ENCODE peak calls at places on chromosomes 5 and 9, in six cellular contexts. Y is GM12878, O is GM23248, F is neural progenitor cell, D is fibroblast of lung, A is PC-3. X is an unnamed sample.

GRCh38 chr9:129665008-129665771 is at the start of gene PRRX2:
- DNase-seq in Y (no peak), D (peak; percentile 63), F (peak; percentile 80), O (peak; percentile 94), A (no peak), X (no peak)

GRCh38 chr9:87850405-87850804 is 32.3 kb upstream of the SPATA31E1 start:
- DNase-seq in Y (no peak), F (no peak), O (peak; percentile 97), A (peak; percentile 51), D (peak; percentile 84), X (no peak)

GRCh38 chr9:35972093-35972492 is 14.1 kb upstream of the OR2S2 start:
- DNase-seq in O (no peak), F (peak; percentile 58), A (no peak), D (peak; percentile 30), Y (no peak), X (no peak)

GRCh38 chr5:142143878-142144277 is 35.3 kb downstream of the NDFIP1 start:
- DNase-seq in O (peak; percentile 72), D (peak; percentile 32), A (peak; percentile 50), Y (no peak), F (peak; percentile 30), X (peak; percentile 56)

GRCh38 chr9:69432623-69433022 is 107.6 kb downstream of the ENTREP1 start:
- DNase-seq in F (no peak), Y (no peak), O (no peak), D (no peak), A (no peak), X (no peak)

GRCh38 chr5:171365351-171365750 is 22.3 kb upstream of the NPM1 start:
- DNase-seq in A (no peak), Y (no peak), D (no peak), F (peak; percentile 68), O (peak; percentile 20), X (no peak)

GRCh38 chr5:72152506-72152905 is 45.2 kb downstream of the MAP1B start:
- DNase-seq in F (no peak), A (no peak), Y (no peak), D (peak; percentile 63), O (peak; percentile 57), X (no peak)

GRCh38 chr9:129936222-129936621 is 101.0 kb downstream of the USP20 start:
- DNase-seq in D (no peak), O (no peak), F (no peak), Y (no peak), A (no peak), X (no peak)

GRCh38 chr5:161966544-161966943 is 101.0 kb upstream of the GABRG2 start:
- DNase-seq in A (peak; percentile 51), Y (no peak), O (no peak), D (no peak), F (peak; percentile 43), X (peak; percentile 14)

GRCh38 chr5:174056064-174056842 is 10.7 kb downstream of the NSG2 start:
- DNase-seq in A (peak; percentile 10), D (no peak), F (no peak), O (no peak), Y (no peak), X (no peak)

DNA sequence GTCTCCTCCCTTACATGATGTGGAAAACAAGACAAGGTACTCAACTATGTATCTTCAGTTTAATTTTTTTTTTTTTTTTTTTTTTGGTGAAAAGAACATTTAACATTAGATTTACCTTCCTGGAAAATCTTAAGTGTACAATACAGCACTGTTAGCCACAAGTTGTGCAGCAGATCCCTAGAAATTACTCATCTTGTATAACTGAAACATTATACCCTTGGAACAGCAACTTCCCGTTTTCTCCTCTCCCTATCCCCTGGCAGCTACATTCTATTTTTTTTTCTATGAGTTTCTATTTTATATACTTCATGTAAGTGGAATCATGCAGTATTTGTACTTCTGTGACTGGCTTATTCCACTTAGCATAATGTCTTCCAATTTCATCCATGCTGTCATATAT is 421.9 kb upstream of the FTMT start:
- DNase-seq in D (no peak), O (no peak), A (peak; percentile 12), Y (no peak), F (no peak), X (no peak)
- H3K4me3 ChIP-seq in D (no peak overlapping the region), O (no peak overlapping the region), A (no peak overlapping the region), Y (no peak overlapping the region), F (no peak overlapping the region), X (no peak overlapping the region)

GRCh38 chr9:92609142-92609500 is 60.8 kb downstream of the IPPK start:
- DNase-seq in Y (no peak), A (no peak), D (peak; percentile 39), O (peak; percentile 62), F (peak; percentile 87), X (no peak)
- H2AFZ ChIP-seq in Y (no peak overlapping the region), A (no peak overlapping the region), D (no peak overlapping the region), O (no peak overlapping the region), F (peak overlapping the region; percentile 77), X (no peak overlapping the region)

DNA sequence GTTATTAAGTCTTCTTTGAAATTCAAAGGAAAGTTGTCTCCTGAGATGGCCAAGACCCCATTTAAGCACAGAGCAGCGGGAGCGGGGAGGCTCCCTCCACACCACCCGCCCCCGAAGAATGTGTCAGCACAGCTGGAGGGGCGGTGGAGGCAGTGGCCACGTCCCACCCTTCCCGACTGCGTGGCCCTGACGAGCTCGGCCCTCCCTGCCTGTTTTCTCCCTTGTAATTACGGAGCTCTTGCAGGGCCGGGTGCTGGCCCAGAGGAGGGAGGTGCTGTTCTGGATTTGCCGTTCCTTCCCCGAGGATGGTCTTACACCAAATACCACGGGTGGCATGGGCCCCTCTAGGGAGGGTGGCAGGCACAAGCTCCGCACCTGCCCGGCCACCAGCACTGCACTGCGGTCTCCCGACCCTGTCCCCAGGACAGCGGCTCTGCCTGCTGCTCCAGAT is 31.0 kb downstream of the SLC9A3 start:
- DNase-seq in O (peak; percentile 60), A (no peak), Y (no peak), D (no peak), F (no peak), X (no peak)
- TF ChIP-seq EZH2 in O (no peak), A (no peak), Y (no peak), D (peak; percentile 77), F (peak; percentile 45), X (no peak)

GRCh38 chr9:105708405-105708804 is 14.1 kb downstream of the TMEM38B start:
- DNase-seq in F (no peak), A (no peak), D (no peak), O (no peak), Y (no peak), X (no peak)
- H3K4me3 ChIP-seq in F (no peak overlapping the region), A (no peak overlapping the region), D (no peak overlapping the region), O (no peak overlapping the region), Y (peak overlapping the region; percentile 54), X (no peak overlapping the region)

GRCh38 chr9:128249914-128250838 is 25.6 kb downstream of the GOLGA2 start:
- DNase-seq in O (peak; percentile 77), D (peak; percentile 57), Y (peak; percentile 25), A (peak; percentile 57), F (peak; percentile 94), X (peak; percentile 93)
- H2AFZ ChIP-seq in O (no peak overlapping the region), D (no peak overlapping the region), Y (peak overlapping the region; percentile 41), A (peak overlapping the region; percentile 30), F (peak overlapping the region; percentile 61), X (peak overlapping the region; percentile 97)

GRCh38 chr9:131276107-131276888 is at the start of gene FAM78A:
- DNase-seq in A (no peak), D (peak; percentile 10), O (peak; percentile 42), Y (no peak), F (peak; percentile 63), X (peak; percentile 61)
- TF ChIP-seq EZH2 in A (no peak), D (peak; percentile 89), O (no peak), Y (no peak), F (peak; percentile 88), X (no peak)

DNA sequence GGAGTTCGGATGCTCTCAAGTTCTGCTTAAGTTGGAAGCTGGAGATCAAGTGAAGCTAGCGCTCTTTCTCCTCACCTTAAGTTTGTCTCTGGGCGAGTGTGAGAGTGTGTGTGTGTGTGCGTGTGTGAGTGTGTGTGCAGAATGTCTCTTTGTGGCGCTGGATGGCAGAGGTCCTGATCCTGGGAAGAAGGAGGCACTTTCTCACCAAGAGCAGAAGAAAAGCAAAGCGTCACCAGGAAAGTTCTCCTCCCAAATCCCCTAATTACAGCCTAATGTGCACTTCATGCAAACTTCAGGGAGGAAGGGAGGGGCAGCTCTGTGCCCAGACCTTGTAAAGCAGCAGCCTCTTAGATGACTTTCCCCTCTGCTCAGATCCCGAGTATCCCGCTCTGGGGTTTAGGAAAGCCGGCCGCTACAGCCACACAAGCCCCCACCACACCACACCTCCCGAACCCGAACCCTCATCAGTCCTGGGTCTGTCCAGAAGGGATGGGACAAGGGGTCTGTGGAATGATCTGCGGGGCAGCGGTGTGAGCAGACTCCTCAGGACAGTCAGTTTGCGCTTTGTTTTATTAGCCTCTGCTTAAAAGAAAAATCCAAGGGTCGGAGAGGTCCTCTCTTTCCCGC is at the start of gene HAPLN1:
- DNase-seq in Y (no peak), D (peak; percentile 36), O (peak; percentile 41), F (peak; percentile 54), A (no peak), X (no peak)
- H3K4me3 ChIP-seq in Y (no peak within 1 kb of the TSS), D (peak within 1 kb of the TSS; percentile 63), O (peak within 1 kb of the TSS; percentile 75), F (peak within 1 kb of the TSS; percentile 66), A (peak within 1 kb of the TSS; percentile 78), X (no peak within 1 kb of the TSS)

GRCh38 chr5:56705217-56705616 is 110.1 kb upstream of the MAP3K1 start:
- DNase-seq in F (no peak), D (no peak), Y (no peak), O (no peak), A (no peak), X (no peak)
- H2AFZ ChIP-seq in F (no peak overlapping the region), D (no peak overlapping the region), Y (no peak overlapping the region), O (no peak overlapping the region), A (no peak overlapping the region), X (no peak overlapping the region)